ENCODE peak calls at places on chromosome 12, in five cellular contexts. Y, X, T, R and H are unnamed samples.

GRCh38 chr12:124550123-124551089 is 17.0 kb downstream of the NCOR2 start:
- DNase-seq in Y (no peak), X (no peak), T (no peak), R (no peak), H (no peak)

GRCh38 chr12:62301080-62301798 is 41.0 kb downstream of the USP15 start:
- DNase-seq in Y (no peak), X (no peak), T (no peak), R (no peak), H (no peak)

GRCh38 chr12:14836336-14837210 is 6.8 kb downstream of the ART4 start:
- DNase-seq in Y (no peak), X (peak; percentile 92), T (peak; percentile 93), R (peak; percentile 97), H (no peak)

GRCh38 chr12:119202544-119202943 is 23.8 kb downstream of the HSPB8 start:
- DNase-seq in Y (no peak), X (no peak), T (no peak), R (no peak), H (no peak)

GRCh38 chr12:116416161-116416560 is 138.7 kb upstream of the MED13L start:
- DNase-seq in Y (no peak), X (no peak), T (no peak), R (peak; percentile 58), H (no peak)

GRCh38 chr12:56377310-56377988 is 14.8 kb upstream of the APOF start:
- DNase-seq in Y (no peak), X (no peak), T (peak; percentile 16), R (peak; percentile 21), H (no peak)

GRCh38 chr12:82120901-82121300 is 237.3 kb downstream of the CCDC59 start:
- DNase-seq in Y (no peak), X (no peak), T (no peak), R (no peak), H (no peak)

GRCh38 chr12:77796775-77797174 is 33.9 kb upstream of the NAV3 start:
- DNase-seq in Y (no peak), X (peak; percentile 55), T (no peak), R (peak; percentile 61), H (no peak)

GRCh38 chr12:69435644-69436043 is 34.5 kb upstream of the FRS2 start:
- DNase-seq in Y (no peak), X (peak; percentile 5), T (no peak), R (no peak), H (no peak)

GRCh38 chr12:122356192-122356635 is 66.3 kb downstream of the CLIP1 start:
- DNase-seq in Y (peak; percentile 38), X (peak; percentile 80), T (peak; percentile 65), R (peak; percentile 80), H (peak; percentile 42)
- H3K27ac ChIP-seq in Y (no peak overlapping the region), X (no peak overlapping the region), T (no peak overlapping the region), R (no peak overlapping the region), H (peak overlapping the region; percentile 56)

GRCh38 chr12:71594214-71594948 is 69.3 kb downstream of the ZFC3H1 start:
- DNase-seq in Y (no peak), X (peak; percentile 77), T (peak; percentile 29), R (peak; percentile 5), H (no peak)
- H3K4me3 ChIP-seq in Y (no peak overlapping the region), X (no peak overlapping the region), T (no peak overlapping the region), R (no peak overlapping the region), H (no peak overlapping the region)

DNA sequence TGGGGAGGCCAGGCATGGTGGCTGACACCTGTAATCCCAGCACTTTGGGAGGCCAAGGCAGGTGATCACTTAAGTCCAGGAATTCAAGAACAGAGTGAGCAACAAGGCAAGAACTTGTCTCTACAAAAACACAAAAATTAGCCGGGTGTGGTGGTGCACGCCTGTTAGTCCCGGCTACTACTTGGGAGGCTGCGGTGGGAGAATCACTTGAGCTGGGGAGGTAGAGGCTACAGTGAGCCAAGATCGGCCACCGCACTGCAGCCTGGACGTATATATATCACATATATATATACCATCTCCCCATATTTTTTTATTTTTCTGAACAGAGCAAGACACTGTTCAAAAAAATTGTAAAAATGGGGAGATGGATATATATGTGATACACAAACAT is 19.5 kb downstream of the CKAP4 start:
- DNase-seq in Y (no peak), X (no peak), T (no peak), R (no peak), H (no peak)
- H3K27ac ChIP-seq in Y (no peak overlapping the region), X (no peak overlapping the region), T (no peak overlapping the region), R (no peak overlapping the region), H (no peak overlapping the region)

GRCh38 chr12:7638064-7638763 is 27.5 kb downstream of the APOBEC1 start:
- DNase-seq in Y (peak; percentile 27), X (no peak), T (no peak), R (no peak), H (no peak)
- H3K4me3 ChIP-seq in Y (peak overlapping the region; percentile 58), X (peak overlapping the region; percentile 30), T (peak overlapping the region; percentile 3), R (no peak overlapping the region), H (peak overlapping the region; percentile 31)

DNA sequence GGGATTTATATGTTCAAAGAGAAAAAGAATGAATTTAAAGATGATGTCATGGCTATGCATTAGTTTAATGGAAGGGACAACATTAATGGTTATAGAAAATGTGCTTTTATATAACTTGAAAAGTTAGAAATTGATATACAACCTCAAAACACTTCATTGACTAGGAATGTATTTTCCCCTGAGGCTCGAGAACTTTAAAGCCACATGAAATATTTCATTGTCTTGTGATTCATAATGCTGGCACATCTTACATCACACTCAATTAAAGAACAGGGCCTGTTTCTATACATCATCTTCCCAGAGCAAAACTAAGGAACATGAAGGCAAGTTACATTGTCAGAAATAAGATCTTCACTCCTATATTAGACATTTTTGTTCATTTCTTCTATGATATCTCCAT is 35.2 kb upstream of the PAWR start:
- DNase-seq in Y (no peak), X (peak; percentile 61), T (peak; percentile 39), R (peak; percentile 16), H (no peak)
- H3K27ac ChIP-seq in Y (no peak overlapping the region), X (no peak overlapping the region), T (peak overlapping the region; percentile 4), R (no peak overlapping the region), H (no peak overlapping the region)

GRCh38 chr12:104281636-104282035 is 21.9 kb upstream of the EID3 start:
- DNase-seq in Y (no peak), X (peak; percentile 41), T (no peak), R (peak; percentile 37), H (no peak)

GRCh38 chr12:104280703-104281458 is 22.7 kb upstream of the EID3 start:
- DNase-seq in Y (no peak), X (peak; percentile 91), T (peak; percentile 87), R (peak; percentile 97), H (no peak)

GRCh38 chr12:104276192-104277131 is 27.1 kb upstream of the EID3 start:
- DNase-seq in Y (peak; percentile 36), X (no peak), T (no peak), R (no peak), H (no peak)

GRCh38 chr12:104280111-104280510 is 23.4 kb upstream of the EID3 start:
- DNase-seq in Y (no peak), X (no peak), T (no peak), R (no peak), H (no peak)

GRCh38 chr12:104279164-104279563 is 24.4 kb upstream of the EID3 start:
- DNase-seq in Y (no peak), X (no peak), T (no peak), R (no peak), H (no peak)
- H3K4me3 ChIP-seq in Y (no peak overlapping the region), X (no peak overlapping the region), T (no peak overlapping the region), R (no peak overlapping the region), H (no peak overlapping the region)